ENCODE peak calls at places on chromosomes 6 and 20, in eight cellular contexts. One of them, this sample, is unnamed.

GRCh38 chr6:113859349-113860164 is 2.4 kb downstream of the MARCKS start:
- DNase-seq in psoas muscle: peak; percentile 69
- DNase-seq in H1: no peak
- DNase-seq in uterus: peak; percentile 51
- DNase-seq in cardiac muscle cell: peak; percentile 67
- DNase-seq in left lung: peak; percentile 44
- DNase-seq in sigmoid colon: peak; percentile 74
- DNase-seq in GM06990: peak; percentile 19
- DNase-seq in this sample: peak; percentile 17

GRCh38 chr6:20939161-20939775 is 405.0 kb downstream of the CDKAL1 start:
- DNase-seq in uterus: no peak
- DNase-seq in sigmoid colon: no peak
- DNase-seq in cardiac muscle cell: no peak
- DNase-seq in GM06990: no peak
- DNase-seq in H1: no peak
- DNase-seq in psoas muscle: no peak
- DNase-seq in left lung: no peak
- DNase-seq in this sample: no peak

GRCh38 chr6:145699462-145699861 is 35.9 kb downstream of the EPM2A start:
- DNase-seq in psoas muscle: no peak
- DNase-seq in sigmoid colon: no peak
- DNase-seq in GM06990: no peak
- DNase-seq in left lung: no peak
- DNase-seq in uterus: no peak
- DNase-seq in cardiac muscle cell: peak; percentile 69
- DNase-seq in H1: no peak
- DNase-seq in this sample: no peak

GRCh38 chr6:98777762-98778161 is 56.6 kb upstream of the POU3F2 start:
- DNase-seq in left lung: no peak
- DNase-seq in cardiac muscle cell: no peak
- DNase-seq in psoas muscle: no peak
- DNase-seq in uterus: no peak
- DNase-seq in GM06990: peak; percentile 32
- DNase-seq in H1: no peak
- DNase-seq in sigmoid colon: no peak
- DNase-seq in this sample: no peak

GRCh38 chr20:11001767-11002540 is 328.2 kb upstream of the JAG1 start:
- DNase-seq in left lung: no peak
- DNase-seq in cardiac muscle cell: peak; percentile 78
- DNase-seq in GM06990: no peak
- DNase-seq in psoas muscle: peak; percentile 59
- DNase-seq in uterus: no peak
- DNase-seq in H1: peak; percentile 17
- DNase-seq in sigmoid colon: no peak
- DNase-seq in this sample: no peak

GRCh38 chr20:4894409-4894808 is 106.9 kb downstream of the SLC23A2 start:
- DNase-seq in GM06990: no peak
- DNase-seq in sigmoid colon: no peak
- DNase-seq in cardiac muscle cell: no peak
- DNase-seq in uterus: no peak
- DNase-seq in psoas muscle: no peak
- DNase-seq in left lung: no peak
- DNase-seq in H1: no peak
- DNase-seq in this sample: no peak

GRCh38 chr6:16901777-16902176 is 140.5 kb upstream of the ATXN1 start:
- DNase-seq in left lung: peak; percentile 76
- DNase-seq in H1: no peak
- DNase-seq in cardiac muscle cell: peak; percentile 91
- DNase-seq in GM06990: no peak
- DNase-seq in uterus: peak; percentile 43
- DNase-seq in sigmoid colon: peak; percentile 74
- DNase-seq in psoas muscle: no peak
- DNase-seq in this sample: peak; percentile 38

GRCh38 chr6:104855507-104855906 is 4.2 kb downstream of the HACE1 start:
- DNase-seq in left lung: no peak
- DNase-seq in psoas muscle: no peak
- DNase-seq in cardiac muscle cell: peak; percentile 12
- DNase-seq in GM06990: no peak
- DNase-seq in H1: no peak
- DNase-seq in uterus: no peak
- DNase-seq in sigmoid colon: no peak
- DNase-seq in this sample: no peak

GRCh38 chr20:49345538-49345937 is 67.7 kb upstream of the ZNFX1 start:
- DNase-seq in sigmoid colon: peak; percentile 75
- DNase-seq in GM06990: no peak
- DNase-seq in psoas muscle: peak; percentile 81
- DNase-seq in uterus: peak; percentile 57
- DNase-seq in H1: no peak
- DNase-seq in left lung: no peak
- DNase-seq in cardiac muscle cell: peak; percentile 58
- DNase-seq in this sample: no peak

GRCh38 chr6:131678401-131678800 is 22.8 kb downstream of the OR2A4 start:
- DNase-seq in uterus: no peak
- DNase-seq in sigmoid colon: no peak
- DNase-seq in H1: peak; percentile 3
- DNase-seq in psoas muscle: no peak
- DNase-seq in GM06990: no peak
- DNase-seq in left lung: no peak
- DNase-seq in cardiac muscle cell: no peak
- DNase-seq in this sample: no peak

GRCh38 chr6:159691133-159691962 is 1.7 kb downstream of the SOD2 start:
- DNase-seq in cardiac muscle cell: peak; percentile 95
- DNase-seq in sigmoid colon: no peak
- DNase-seq in left lung: no peak
- DNase-seq in psoas muscle: no peak
- DNase-seq in H1: no peak
- DNase-seq in uterus: no peak
- DNase-seq in GM06990: no peak
- DNase-seq in this sample: peak; percentile 87

GRCh38 chr6:110341671-110342304 is 16.4 kb downstream of the METTL24 start:
- DNase-seq in psoas muscle: no peak
- DNase-seq in sigmoid colon: no peak
- DNase-seq in left lung: no peak
- DNase-seq in GM06990: no peak
- DNase-seq in uterus: no peak
- DNase-seq in cardiac muscle cell: peak; percentile 58
- DNase-seq in H1: no peak
- DNase-seq in this sample: no peak

GRCh38 chr6:35489995-35490791 is 6.7 kb downstream of the TEAD3 start:
- DNase-seq in GM06990: no peak
- DNase-seq in cardiac muscle cell: peak; percentile 71
- DNase-seq in uterus: peak; percentile 96
- DNase-seq in psoas muscle: peak; percentile 88
- DNase-seq in H1: peak; percentile 84
- DNase-seq in left lung: peak; percentile 70
- DNase-seq in sigmoid colon: peak; percentile 98
- DNase-seq in this sample: peak; percentile 39

GRCh38 chr6:139449611-139450000 is 75.2 kb upstream of the CITED2 start:
- DNase-seq in psoas muscle: no peak
- DNase-seq in GM06990: no peak
- DNase-seq in sigmoid colon: no peak
- DNase-seq in cardiac muscle cell: peak; percentile 69
- DNase-seq in left lung: no peak
- DNase-seq in uterus: no peak
- DNase-seq in H1: no peak
- DNase-seq in this sample: no peak

GRCh38 chr6:110530671-110531070 is 54.3 kb upstream of the SLC22A16 start:
- DNase-seq in psoas muscle: no peak
- DNase-seq in left lung: no peak
- DNase-seq in H1: no peak
- DNase-seq in cardiac muscle cell: no peak
- DNase-seq in GM06990: no peak
- DNase-seq in uterus: no peak
- DNase-seq in sigmoid colon: no peak
- DNase-seq in this sample: no peak

DNA sequence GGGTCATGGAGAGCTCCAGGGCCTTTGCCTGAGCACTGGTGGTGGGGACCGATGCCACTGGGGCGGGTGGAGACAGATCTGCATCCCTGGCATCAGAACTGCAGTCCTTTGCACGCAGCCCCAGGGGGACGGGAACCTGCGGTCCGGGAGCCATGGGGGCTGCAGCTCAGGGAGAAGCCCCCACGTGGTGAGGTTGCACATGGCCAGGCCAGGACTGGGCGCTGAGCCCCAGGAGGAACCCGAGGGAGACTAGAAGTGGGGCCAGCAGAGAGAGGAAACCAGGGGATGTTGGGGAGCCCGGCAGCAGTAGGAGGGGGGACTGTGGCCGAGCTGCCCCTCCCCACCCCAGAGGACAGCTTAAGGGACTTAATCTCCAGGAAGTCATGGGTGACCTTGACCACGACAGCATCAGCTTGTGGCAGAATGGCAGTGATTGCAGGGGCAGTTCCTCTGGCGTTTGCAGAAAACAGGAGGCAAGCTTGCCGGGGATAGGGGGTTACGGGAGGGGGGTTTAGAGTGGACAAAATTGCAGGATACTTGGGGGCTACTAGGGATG is 18.0 kb upstream of the LSM14B start:
- DNase-seq in psoas muscle: no peak
- DNase-seq in uterus: no peak
- DNase-seq in left lung: no peak
- DNase-seq in GM06990: no peak
- DNase-seq in H1: no peak
- DNase-seq in sigmoid colon: no peak
- DNase-seq in cardiac muscle cell: no peak
- DNase-seq in this sample: no peak
- TF ChIP-seq CTCF in psoas muscle: no peak
- TF ChIP-seq CTCF in uterus: no peak
- TF ChIP-seq CTCF in left lung: no peak
- TF ChIP-seq CTCF in GM06990: no peak
- TF ChIP-seq CTCF in H1: no peak
- TF ChIP-seq CTCF in sigmoid colon: no peak
- TF ChIP-seq CTCF in cardiac muscle cell: no peak
- TF ChIP-seq CTCF in this sample: no peak

GRCh38 chr6:40610229-40610628 is 23.1 kb upstream of the LRFN2 start:
- DNase-seq in psoas muscle: no peak
- DNase-seq in left lung: no peak
- DNase-seq in GM06990: no peak
- DNase-seq in uterus: no peak
- DNase-seq in H1: no peak
- DNase-seq in cardiac muscle cell: no peak
- DNase-seq in sigmoid colon: no peak
- DNase-seq in this sample: no peak

GRCh38 chr6:40611912-40612311 is 24.7 kb upstream of the LRFN2 start:
- DNase-seq in sigmoid colon: no peak
- DNase-seq in cardiac muscle cell: no peak
- DNase-seq in uterus: no peak
- DNase-seq in H1: no peak
- DNase-seq in psoas muscle: peak; percentile 83
- DNase-seq in GM06990: no peak
- DNase-seq in left lung: no peak
- DNase-seq in this sample: no peak

GRCh38 chr6:40611416-40611815 is 24.3 kb upstream of the LRFN2 start:
- DNase-seq in GM06990: no peak
- DNase-seq in sigmoid colon: no peak
- DNase-seq in cardiac muscle cell: no peak
- DNase-seq in psoas muscle: no peak
- DNase-seq in left lung: no peak
- DNase-seq in uterus: no peak
- DNase-seq in H1: no peak
- DNase-seq in this sample: no peak
- H3K36me3 ChIP-seq in GM06990: no peaks in the 10 kb centered on the region
- H3K36me3 ChIP-seq in sigmoid colon: no peaks in the 10 kb centered on the region
- H3K36me3 ChIP-seq in cardiac muscle cell: no peaks in the 10 kb centered on the region
- H3K36me3 ChIP-seq in psoas muscle: no peaks in the 10 kb centered on the region
- H3K36me3 ChIP-seq in left lung: no peaks in the 10 kb centered on the region
- H3K36me3 ChIP-seq in uterus: no peaks in the 10 kb centered on the region
- H3K36me3 ChIP-seq in H1: no peaks in the 10 kb centered on the region
- H3K36me3 ChIP-seq in this sample: no peaks in the 10 kb centered on the region

DNA sequence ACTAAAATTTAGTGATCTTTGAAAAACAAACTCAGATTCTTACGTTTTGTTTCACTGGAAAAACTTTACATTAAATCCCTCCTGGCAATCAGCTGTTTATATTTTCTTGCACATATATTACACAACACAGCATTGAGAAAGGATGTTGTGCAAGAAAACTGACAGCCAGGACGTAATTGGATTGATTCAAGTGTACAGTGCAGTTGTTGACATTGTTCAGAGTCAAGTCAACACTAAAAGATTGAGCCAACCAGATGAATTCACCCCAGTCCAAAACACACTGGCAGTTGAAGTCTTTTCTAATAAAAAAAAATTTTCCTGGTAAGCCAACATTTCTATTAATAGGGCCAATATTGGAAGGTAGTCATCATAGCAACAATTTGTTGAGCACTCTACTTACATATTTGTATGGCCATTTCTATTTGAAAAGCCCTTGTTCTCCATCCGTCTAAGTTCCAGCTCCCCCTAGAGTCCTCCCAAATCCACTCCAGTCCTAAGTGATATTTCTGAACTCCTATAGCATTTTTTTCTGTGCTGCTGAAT is 20.9 kb upstream of the VNN1 start:
- DNase-seq in GM06990: no peak
- DNase-seq in cardiac muscle cell: peak; percentile 78
- DNase-seq in sigmoid colon: no peak
- DNase-seq in psoas muscle: no peak
- DNase-seq in uterus: no peak
- DNase-seq in H1: no peak
- DNase-seq in left lung: no peak
- DNase-seq in this sample: peak; percentile 19
- TF ChIP-seq CTCF in GM06990: peak; percentile 35
- TF ChIP-seq CTCF in cardiac muscle cell: peak; percentile 46
- TF ChIP-seq CTCF in sigmoid colon: no peak
- TF ChIP-seq CTCF in psoas muscle: no peak
- TF ChIP-seq CTCF in uterus: no peak
- TF ChIP-seq CTCF in H1: peak; percentile 28
- TF ChIP-seq CTCF in left lung: no peak
- TF ChIP-seq CTCF in this sample: peak; percentile 20

GRCh38 chr6:36598739-36599318 is 4.7 kb downstream of the SRSF3 start:
- DNase-seq in cardiac muscle cell: no peak
- DNase-seq in left lung: no peak
- DNase-seq in H1: no peak
- DNase-seq in uterus: no peak
- DNase-seq in sigmoid colon: peak; percentile 29
- DNase-seq in GM06990: no peak
- DNase-seq in psoas muscle: no peak
- DNase-seq in this sample: no peak
- H3K36me3 ChIP-seq in cardiac muscle cell: peaks cover 70% of the 10 kb centered on the region
- H3K36me3 ChIP-seq in left lung: peaks cover 11% of the 10 kb centered on the region
- H3K36me3 ChIP-seq in H1: peaks cover 65% of the 10 kb centered on the region
- H3K36me3 ChIP-seq in uterus: no peaks in the 10 kb centered on the region
- H3K36me3 ChIP-seq in sigmoid colon: peaks cover 66% of the 10 kb centered on the region
- H3K36me3 ChIP-seq in GM06990: peaks cover 38% of the 10 kb centered on the region
- H3K36me3 ChIP-seq in psoas muscle: peaks cover 80% of the 10 kb centered on the region
- H3K36me3 ChIP-seq in this sample: peaks cover 2% of the 10 kb centered on the region